ENCODE peak calls at places on chromosomes 2 and 18, in seven cellular contexts. T is K562, M is A549, Z is stomach, D is adrenal gland, O is spleen, F is tibial nerve. B is an unnamed sample.

GRCh38 chr2:26562811-26563645 is 78.1 kb downstream of the CIB4 start:
- DNase-seq in T (no peak), M (peak), Z (peak), D (no peak), O (peak), F (peak), B (no peak)

GRCh38 chr18:57630002-57630758 is 8.5 kb upstream of the NARS1 start:
- DNase-seq in T (peak), M (peak), Z (peak), D (peak), O (peak), F (peak), B (peak)

GRCh38 chr2:142796161-142796560 is 81.3 kb upstream of the KYNU start:
- DNase-seq in T (no peak), M (no peak), Z (no peak), D (no peak), O (no peak), F (no peak), B (no peak)

GRCh38 chr2:226126104-226126503 is 673.5 kb downstream of the IRS1 start:
- DNase-seq in T (no peak), M (no peak), Z (no peak), D (no peak), O (no peak), F (no peak), B (no peak)

GRCh38 chr2:130378898-130379214 is 23.0 kb downstream of the PTPN18 start:
- DNase-seq in T (no peak), M (no peak), Z (no peak), D (no peak), O (no peak), F (no peak), B (no peak)

GRCh38 chr2:33531345-33532059 is 55.1 kb downstream of the RASGRP3 start:
- DNase-seq in T (no peak), M (no peak), Z (no peak), D (no peak), O (no peak), F (no peak), B (no peak)

GRCh38 chr18:61980355-61980754 is 87.5 kb upstream of the RNF152 start:
- DNase-seq in T (no peak), M (no peak), Z (no peak), D (no peak), O (no peak), F (no peak), B (no peak)

GRCh38 chr2:113162869-113163268 is 10.9 kb upstream of the PSD4 start:
- DNase-seq in T (no peak), M (no peak), Z (no peak), D (no peak), O (no peak), F (no peak), B (no peak)

GRCh38 chr2:85503611-85504433 is 35.1 kb upstream of the MAT2A start:
- DNase-seq in T (no peak), M (no peak), Z (no peak), D (no peak), O (no peak), F (no peak), B (peak)

GRCh38 chr18:78073275-78073674 is 823.6 kb downstream of the GALR1 start:
- DNase-seq in T (peak), M (no peak), Z (no peak), D (no peak), O (no peak), F (no peak), B (no peak)

GRCh38 chr2:14700753-14701152 is 68.2 kb downstream of the LRATD1 start:
- DNase-seq in T (no peak), M (no peak), Z (no peak), D (no peak), O (no peak), F (no peak), B (no peak)

GRCh38 chr2:215272918-215273317 is 38.9 kb upstream of the ATIC start:
- DNase-seq in T (no peak), M (no peak), Z (no peak), D (no peak), O (no peak), F (no peak), B (no peak)

GRCh38 chr2:99085400-99085799 is 56.1 kb upstream of the C2orf15 start:
- DNase-seq in T (peak), M (no peak), Z (no peak), D (peak), O (no peak), F (no peak), B (peak)

GRCh38 chr18:11040823-11041712 is 108.3 kb downstream of the PIEZO2 start:
- DNase-seq in T (peak), M (peak), Z (no peak), D (peak), O (no peak), F (peak), B (peak)

GRCh38 chr18:26317353-26317865 is 91.2 kb downstream of the TAF4B start:
- DNase-seq in T (no peak), M (no peak), Z (no peak), D (no peak), O (no peak), F (no peak), B (no peak)

GRCh38 chr2:11239718-11240462 is 84.6 kb downstream of the SLC66A3 start:
- DNase-seq in T (peak), M (no peak), Z (no peak), D (peak), O (no peak), F (no peak), B (no peak)

GRCh38 chr2:27509326-27509725 is 12.7 kb downstream of the GCKR start:
- DNase-seq in T (no peak), M (no peak), Z (no peak), D (no peak), O (no peak), F (no peak), B (peak)

DNA sequence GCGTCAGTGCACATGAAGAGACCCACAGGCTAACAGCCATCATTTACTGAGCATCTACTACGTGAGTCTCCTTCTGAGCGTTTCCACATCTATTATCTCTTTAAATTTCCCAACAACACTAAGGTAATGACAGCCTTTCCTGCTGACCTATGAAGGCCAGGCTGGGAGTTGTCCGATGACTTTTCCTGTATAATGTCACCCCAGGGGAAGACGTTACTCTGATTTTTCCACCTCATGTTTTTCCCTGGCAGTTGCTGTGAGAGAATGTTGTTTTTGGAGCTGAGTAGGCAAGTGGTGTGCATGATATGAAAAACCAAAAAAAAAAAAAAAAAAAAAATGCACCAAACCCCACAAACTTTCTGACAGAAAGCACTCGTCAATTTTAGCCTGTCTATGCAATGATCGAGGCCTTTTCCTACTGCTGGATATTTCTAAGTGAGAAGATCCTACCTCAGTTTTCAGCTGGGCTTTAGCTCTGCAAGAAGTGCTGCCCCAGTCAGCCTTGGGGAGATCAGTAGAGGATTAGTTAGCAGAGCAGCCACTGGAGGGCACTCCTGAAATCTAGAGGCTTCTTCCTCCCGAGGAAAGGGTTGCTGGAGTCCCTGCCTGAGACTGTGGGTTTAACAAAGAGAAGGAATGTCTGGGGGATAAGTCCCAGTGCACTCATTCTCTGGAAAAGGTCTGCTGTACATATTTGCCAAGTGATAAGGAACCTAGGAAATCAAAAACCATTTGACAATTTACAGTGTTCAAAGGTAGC is 207.5 kb downstream of the SLC8A1 start:
- DNase-seq in T (peak), M (peak), Z (peak), D (peak), O (no peak), F (peak), B (no peak)
- TF ChIP-seq POLR2A in T (no peak), M (no peak), Z (no peak), D (no peak), O (no peak), F (no peak), B (no peak)

GRCh38 chr18:55509631-55510372 is 78.2 kb downstream of the TCF4 start:
- DNase-seq in T (peak), M (no peak), Z (no peak), D (no peak), O (no peak), F (no peak), B (no peak)
- TF ChIP-seq POLR2A in T (no peak), M (no peak), Z (no peak), D (no peak), O (no peak), F (no peak), B (no peak)

GRCh38 chr2:219687266-219687665 is 59.8 kb downstream of the SLC4A3 start:
- DNase-seq in T (peak), M (no peak), Z (no peak), D (no peak), O (no peak), F (no peak), B (no peak)

GRCh38 chr2:219681301-219682290 is 54.2 kb downstream of the SLC4A3 start:
- DNase-seq in T (no peak), M (no peak), Z (no peak), D (no peak), O (no peak), F (no peak), B (no peak)

GRCh38 chr2:219688560-219689445 is 61.4 kb downstream of the SLC4A3 start:
- DNase-seq in T (no peak), M (no peak), Z (no peak), D (peak), O (no peak), F (no peak), B (no peak)

GRCh38 chr2:219687882-219688559 is 60.6 kb downstream of the SLC4A3 start:
- DNase-seq in T (no peak), M (no peak), Z (no peak), D (no peak), O (no peak), F (no peak), B (no peak)

GRCh38 chr2:219684721-219685689 is 57.6 kb downstream of the SLC4A3 start:
- DNase-seq in T (peak), M (no peak), Z (peak), D (peak), O (peak), F (peak), B (no peak)
- TF ChIP-seq POLR2A in T (peak), M (no peak), Z (no peak), D (no peak), O (no peak), F (no peak), B (no peak)

DNA sequence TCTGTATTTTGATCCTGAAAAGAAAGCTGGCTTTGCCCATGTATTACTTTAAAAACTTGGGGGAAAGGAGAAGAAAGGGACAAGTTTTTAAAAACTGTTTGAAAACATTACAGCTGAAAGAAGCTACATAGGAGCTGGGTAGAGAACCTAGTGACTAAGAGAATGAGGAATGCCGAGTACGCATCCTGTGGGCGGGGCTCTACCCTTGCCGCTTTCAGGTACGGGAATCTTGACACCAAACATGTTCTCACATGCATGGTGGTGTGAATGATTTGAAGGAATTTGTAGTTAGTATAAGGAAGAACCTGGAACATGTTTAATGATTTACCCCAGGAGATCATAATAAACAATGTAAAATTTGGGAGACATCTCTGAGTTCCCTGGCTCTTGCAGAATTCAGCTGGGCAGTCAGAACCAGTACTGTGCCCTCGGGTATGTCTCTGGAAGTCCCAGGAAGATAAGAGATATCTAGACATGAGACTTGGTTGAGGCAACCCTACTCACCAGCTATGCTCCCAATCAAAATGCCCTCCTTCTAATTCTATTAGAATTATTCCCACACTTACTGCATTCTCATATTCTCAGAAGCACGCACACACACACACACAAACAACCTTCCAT is 16.5 kb upstream of the TGFA start:
- DNase-seq in T (no peak), M (peak), Z (no peak), D (no peak), O (no peak), F (no peak), B (no peak)
- TF ChIP-seq POLR2A in T (no peak), M (no peak), Z (no peak), D (no peak), O (no peak), F (no peak), B (no peak)

DNA sequence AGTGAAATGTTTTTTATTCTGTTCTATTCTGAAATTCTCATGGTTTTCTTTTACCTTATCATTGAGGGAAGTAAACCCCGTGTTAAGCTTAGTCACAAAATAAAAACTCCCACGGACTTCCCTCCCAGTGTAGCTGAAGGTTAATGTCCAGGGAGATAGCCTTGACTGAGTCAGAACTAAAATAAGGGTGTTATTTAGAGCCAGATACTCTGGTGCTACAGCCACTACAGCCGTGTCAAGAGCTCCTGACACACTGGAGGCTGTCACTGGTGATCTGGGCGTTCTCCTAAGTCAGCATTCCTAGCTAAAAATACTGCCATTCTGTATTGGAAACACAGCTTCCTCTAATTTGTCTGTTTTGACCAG is 82.0 kb upstream of the RANBP2 start:
- DNase-seq in T (peak), M (no peak), Z (peak), D (peak), O (no peak), F (peak), B (peak)
- TF ChIP-seq POLR2A in T (no peak), M (no peak), Z (no peak), D (no peak), O (no peak), F (no peak), B (peak)

GRCh38 chr2:42792087-42792582 is 248 bp downstream of the HAAO start:
- DNase-seq in T (no peak), M (no peak), Z (no peak), D (no peak), O (no peak), F (no peak), B (no peak)

GRCh38 chr2:42793314-42794270 is 1.2 kb upstream of the HAAO start:
- DNase-seq in T (no peak), M (no peak), Z (no peak), D (no peak), O (no peak), F (peak), B (no peak)

GRCh38 chr2:42791606-42792005 is 777 bp downstream of the HAAO start:
- DNase-seq in T (no peak), M (no peak), Z (no peak), D (no peak), O (no peak), F (no peak), B (no peak)

GRCh38 chr2:42794271-42795046 is 2.1 kb upstream of the HAAO start:
- DNase-seq in T (peak), M (peak), Z (no peak), D (no peak), O (peak), F (no peak), B (no peak)

DNA sequence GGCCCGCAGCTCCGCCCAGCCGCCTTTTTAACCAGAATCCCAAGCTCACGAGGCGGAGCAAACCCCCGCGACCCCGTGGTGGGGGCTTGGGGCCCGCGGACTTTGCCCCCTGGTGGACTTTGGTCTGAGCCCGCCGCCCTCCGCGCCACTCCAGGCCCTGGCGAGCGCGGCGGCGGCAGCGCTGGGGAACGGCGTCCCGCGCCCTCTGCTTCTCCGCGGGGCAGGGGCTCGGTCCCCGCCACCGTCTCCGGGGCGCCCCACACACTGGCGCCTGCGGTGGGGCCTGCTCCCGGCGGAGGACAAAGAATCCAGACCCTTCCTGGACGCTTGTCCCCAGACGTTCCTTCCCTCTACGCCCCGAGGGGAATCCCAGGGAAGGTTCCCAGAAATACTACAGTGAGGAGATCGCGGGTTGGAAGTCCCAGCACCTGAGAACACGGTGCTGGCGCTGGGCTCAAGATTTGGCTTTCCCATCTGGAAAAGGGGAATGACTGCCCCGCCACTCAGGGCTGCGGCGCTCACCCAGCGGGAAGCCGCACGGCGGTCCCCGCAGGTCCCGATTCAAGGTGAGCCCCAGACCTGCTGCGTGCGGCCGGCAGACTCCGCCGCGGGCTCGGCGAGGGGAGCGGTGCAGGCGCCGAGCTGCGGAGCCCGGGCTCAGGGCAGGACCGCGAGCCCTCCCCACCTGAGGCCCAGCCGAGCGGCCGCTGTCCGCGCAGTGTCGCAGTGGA is at the start of gene HAAO:
- DNase-seq in T (no peak), M (no peak), Z (peak), D (no peak), O (peak), F (no peak), B (no peak)
- TF ChIP-seq POLR2A in T (no peak), M (no peak), Z (no peak), D (no peak), O (no peak), F (peak), B (no peak)

DNA sequence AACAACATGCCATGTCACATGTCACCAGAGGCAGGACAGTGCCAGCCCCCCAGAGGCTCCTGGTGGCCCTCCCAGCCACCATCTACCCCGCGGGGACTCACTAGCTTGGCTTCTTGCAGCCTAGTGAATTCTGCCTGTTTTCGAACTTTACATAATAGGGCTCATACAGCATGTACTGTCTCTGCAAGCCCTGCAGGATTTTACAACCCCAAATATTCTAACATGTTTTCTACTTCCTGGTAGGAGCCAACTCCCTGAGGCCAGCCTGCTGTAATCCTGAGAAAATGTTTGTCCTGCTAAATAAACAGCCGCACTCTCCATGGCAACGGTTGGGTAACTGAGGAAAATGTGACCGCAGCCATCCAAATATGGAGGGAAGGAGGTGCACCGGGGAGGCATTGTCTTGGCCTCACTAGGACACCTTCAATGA is 2.7 kb downstream of the PER2 start:
- DNase-seq in T (no peak), M (peak), Z (peak), D (peak), O (no peak), F (peak), B (no peak)
- TF ChIP-seq POLR2A in T (no peak), M (no peak), Z (no peak), D (no peak), O (no peak), F (no peak), B (no peak)

DNA sequence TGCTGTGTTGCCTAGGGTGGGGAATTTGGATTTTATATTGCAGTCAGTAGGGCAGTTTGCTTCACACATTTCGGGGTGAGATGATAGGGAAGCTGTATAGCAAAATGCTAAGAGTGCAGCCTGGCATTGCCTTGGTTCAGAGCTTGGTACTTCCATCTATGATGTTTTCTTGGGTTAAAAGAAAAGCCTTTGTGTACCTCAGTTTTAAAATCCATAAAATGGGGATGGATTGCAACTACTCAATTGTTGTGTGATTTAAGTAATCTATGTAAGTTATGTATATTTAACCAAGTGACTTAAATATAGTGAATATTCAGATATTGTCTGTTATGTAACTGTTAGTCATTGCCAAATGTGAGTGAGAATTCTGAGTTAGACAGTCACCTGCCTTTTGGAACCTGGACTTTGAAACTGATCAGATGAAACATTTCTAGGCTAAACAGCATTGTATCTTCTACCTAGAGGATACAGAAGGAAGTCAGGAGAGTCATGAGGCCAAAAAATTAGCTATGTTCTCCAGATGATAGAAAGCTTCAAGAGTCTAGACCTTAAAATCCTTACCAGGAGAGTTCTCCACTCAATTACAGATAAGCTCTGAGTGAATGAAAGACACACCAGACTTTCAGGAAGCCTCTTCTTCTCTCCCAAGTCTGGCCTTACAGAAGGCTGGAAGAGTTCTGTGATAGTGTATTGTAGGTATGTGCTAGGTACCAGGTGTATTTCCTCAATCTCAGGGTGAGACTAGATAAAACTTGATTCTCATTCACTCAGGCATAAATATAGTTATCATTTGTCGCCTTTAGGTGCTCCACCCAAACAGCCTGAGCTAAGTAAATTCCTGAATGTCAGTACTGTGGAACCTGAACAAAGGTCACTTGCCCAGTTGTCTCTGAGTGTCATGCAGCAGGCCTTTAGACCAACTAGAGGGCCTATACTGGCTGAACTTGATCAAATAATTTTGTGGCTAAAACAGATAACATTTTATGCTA is 7.5 kb downstream of the RIOK3 start:
- DNase-seq in T (no peak), M (no peak), Z (no peak), D (no peak), O (no peak), F (no peak), B (peak)
- TF ChIP-seq POLR2A in T (no peak), M (no peak), Z (no peak), D (no peak), O (no peak), F (no peak), B (no peak)

GRCh38 chr18:48007955-48008701 is 77.7 kb upstream of the SMAD2 start:
- DNase-seq in T (peak), M (peak), Z (peak), D (peak), O (peak), F (no peak), B (peak)
- TF ChIP-seq POLR2A in T (no peak), M (peak), Z (no peak), D (no peak), O (no peak), F (no peak), B (no peak)